ENCODE peak calls at places on chromosomes 12 and 14, in five cellular contexts. D is pancreas; R is cardiac muscle cell; C is effector memory CD4-positive, alpha-beta T cell; U is HL-60. H is an unnamed sample. For H3K27me3, the result is how much of the 10 kb centered on the place peaks cover.

GRCh38 chr12:115325858-115326257 is 641.9 kb upstream of the TBX3 start:
- DNase-seq in U (no peak), R (no peak), D (no peak), C (no peak), H (no peak)

GRCh38 chr14:105765893-105766614 is 239.7 kb downstream of the TMEM121 start:
- DNase-seq in U (no peak), R (no peak), C (no peak), D (no peak), H (no peak)

GRCh38 chr12:65840793-65841670 is 16.7 kb downstream of the HMGA2 start:
- DNase-seq in U (no peak), D (no peak), R (no peak), C (no peak), H (no peak)

GRCh38 chr14:98101323-98101722 is 1170.7 kb downstream of the BCL11B start:
- DNase-seq in C (no peak), D (no peak), U (no peak), R (no peak), H (no peak)

GRCh38 chr12:70691018-70691672 is 53.9 kb upstream of the PTPRB start:
- DNase-seq in U (no peak), D (no peak), R (no peak), C (no peak), H (no peak)

GRCh38 chr12:94761559-94761958 is 111.2 kb upstream of the TMCC3 start:
- DNase-seq in R (no peak), U (no peak), C (no peak), D (no peak), H (no peak)

GRCh38 chr12:12443482-12443881 is 86.6 kb downstream of the BORCS5 start:
- DNase-seq in R (no peak), U (no peak), D (no peak), C (no peak), H (peak)

GRCh38 chr12:115710104-115710564 is 567.4 kb downstream of the MED13L start:
- DNase-seq in U (no peak), C (no peak), D (peak), R (no peak), H (peak)

GRCh38 chr12:47758834-47759690 is at the start of gene RAPGEF3:
- DNase-seq in R (peak), C (peak), U (peak), D (peak), H (peak)

GRCh38 chr14:61406670-61407069 is 85.3 kb downstream of the PRKCH start:
- DNase-seq in D (no peak), U (no peak), C (no peak), R (no peak), H (no peak)

GRCh38 chr12:52119398-52120254 is 40.1 kb downstream of the SMIM41 start:
- DNase-seq in U (no peak), C (no peak), R (peak), D (peak), H (no peak)

GRCh38 chr12:127052491-127053232 is 1214.3 kb upstream of the TMEM132C start:
- DNase-seq in U (no peak), D (no peak), C (no peak), R (no peak), H (no peak)

GRCh38 chr14:23478109-23478698 is 8.7 kb downstream of the NGDN start:
- DNase-seq in D (peak), U (peak), C (peak), R (peak), H (peak)

GRCh38 chr14:79254069-79254775 is 957.1 kb downstream of the DIO2 start:
- DNase-seq in R (no peak), D (no peak), U (no peak), C (no peak), H (no peak)

GRCh38 chr14:23636317-23637211 is at the start of gene DHRS2:
- DNase-seq in C (no peak), U (no peak), R (no peak), D (no peak), H (no peak)

GRCh38 chr14:24430682-24431568 is 1.2 kb downstream of the KHNYN start:
- DNase-seq in U (no peak), D (peak), C (peak), R (no peak), H (peak)

GRCh38 chr12:12474931-12475485 is 87.7 kb downstream of the DUSP16 start:
- DNase-seq in C (peak), U (no peak), D (no peak), R (no peak), H (no peak)

GRCh38 chr14:61652526-61653262 is 42.6 kb upstream of the HIF1A start:
- DNase-seq in R (no peak), U (no peak), D (no peak), C (no peak), H (no peak)

GRCh38 chr14:60862283-60862682 is 118.6 kb downstream of the TRMT5 start:
- DNase-seq in U (no peak), D (peak), C (no peak), R (peak), H (no peak)

GRCh38 chr12:104910196-104910840 is 47.8 kb downstream of the SLC41A2 start:
- DNase-seq in C (no peak), D (no peak), U (no peak), R (no peak), H (no peak)

GRCh38 chr12:32502693-32503510 is 103.5 kb downstream of the FGD4 start:
- DNase-seq in C (no peak), R (no peak), D (no peak), U (no peak), H (no peak)

GRCh38 chr14:25041898-25042297 is 8.0 kb downstream of the STXBP6 start:
- DNase-seq in R (no peak), C (no peak), D (no peak), U (no peak), H (no peak)

GRCh38 chr12:125201940-125202339 is 136.7 kb downstream of the AACS start:
- DNase-seq in U (no peak), R (no peak), D (no peak), C (no peak), H (no peak)

GRCh38 chr12:132284071-132284492 is 45.3 kb downstream of the GALNT9 start:
- DNase-seq in C (no peak), D (no peak), U (no peak), R (no peak), H (peak)

GRCh38 chr14:99028041-99028440 is 244.0 kb downstream of the BCL11B start:
- DNase-seq in C (no peak), R (no peak), U (no peak), D (no peak), H (no peak)

GRCh38 chr12:69024413-69024812 is 91.4 kb upstream of the CPM start:
- DNase-seq in D (peak), R (no peak), C (no peak), U (no peak), H (no peak)

GRCh38 chr14:100114109-100114765 is 45.2 kb downstream of the DEGS2 start:
- DNase-seq in R (no peak), D (no peak), C (no peak), U (no peak), H (no peak)

GRCh38 chr12:122946690-122947271 is 19.5 kb downstream of the ABCB9 start:
- DNase-seq in C (peak), D (peak), U (peak), R (peak), H (peak)

GRCh38 chr12:81450920-81451739 is 308.0 kb downstream of the PPFIA2 start:
- DNase-seq in D (no peak), C (no peak), U (peak), R (peak), H (peak)

GRCh38 chr12:28550757-28551381 is 360.6 kb downstream of the CCDC91 start:
- DNase-seq in C (no peak), D (no peak), R (no peak), U (no peak), H (no peak)

GRCh38 chr12:52243774-52244614 is 11.0 kb downstream of the KRT7 start:
- DNase-seq in D (peak), R (no peak), U (peak), C (peak), H (peak)

GRCh38 chr14:91396959-91397815 is 20.4 kb downstream of the CCDC88C start:
- DNase-seq in U (peak), R (no peak), D (peak), C (peak), H (no peak)

GRCh38 chr12:105084251-105085250 is at the start of gene ALDH1L2:
- DNase-seq in U (peak), C (peak), D (peak), R (peak), H (peak)

GRCh38 chr12:2411011-2411410 is 358.2 kb downstream of the CACNA1C start:
- DNase-seq in R (peak), U (no peak), D (no peak), C (no peak), H (no peak)

GRCh38 chr14:23483216-23483854 is 13.8 kb downstream of the NGDN start:
- DNase-seq in D (no peak), C (no peak), R (peak), U (no peak), H (no peak)

GRCh38 chr12:50764861-50765324 is 992 bp downstream of the ATF1 start:
- DNase-seq in D (no peak), R (peak), C (peak), U (no peak), H (peak)

GRCh38 chr14:98889107-98889835 is 382.7 kb downstream of the BCL11B start:
- DNase-seq in D (no peak), C (no peak), R (no peak), U (no peak), H (no peak)

GRCh38 chr12:111636209-111636928 is 37.3 kb upstream of the ATXN2 start:
- DNase-seq in D (peak), U (no peak), R (peak), C (no peak), H (peak)

GRCh38 chr12:127108360-127109215 is 1158.4 kb upstream of the TMEM132C start:
- DNase-seq in D (peak), U (no peak), R (peak), C (peak), H (peak)

GRCh38 chr12:122499991-122500684 is 594 bp downstream of the ZCCHC8 start:
- DNase-seq in C (peak), R (no peak), U (no peak), D (peak), H (peak)

GRCh38 chr14:94773682-94774211 is 3.8 kb upstream of the GSC start:
- DNase-seq in R (no peak), D (no peak), C (no peak), U (no peak), H (no peak)
- H3K27me3 ChIP-seq in R (half or more), D (under half), C (half or more), U (half or more), H (under half)

GRCh38 chr12:46379352-46379751 is 6.8 kb upstream of the SLC38A2 start:
- DNase-seq in U (no peak), D (no peak), C (no peak), R (no peak), H (no peak)

GRCh38 chr12:46382974-46383653 is 10.5 kb upstream of the SLC38A2 start:
- DNase-seq in R (peak), C (peak), D (peak), U (peak), H (peak)

GRCh38 chr12:46380397-46380796 is 7.8 kb upstream of the SLC38A2 start:
- DNase-seq in R (no peak), D (no peak), C (no peak), U (no peak), H (no peak)

GRCh38 chr12:46382425-46382973 is 9.9 kb upstream of the SLC38A2 start:
- DNase-seq in C (no peak), R (no peak), D (no peak), U (no peak), H (no peak)

GRCh38 chr12:46380881-46381280 is 8.3 kb upstream of the SLC38A2 start:
- DNase-seq in D (no peak), C (no peak), U (no peak), R (no peak), H (no peak)
- H3K4me3 ChIP-seq in D (no peak), C (no peak), U (no peak), R (no peak), H (no peak)

GRCh38 chr12:76878045-76878898 is 547 bp downstream of the CSRP2 start:
- DNase-seq in C (no peak), U (no peak), R (peak), D (peak), H (peak)
- H3K27me3 ChIP-seq in C (under half), U (under half), R (under half), D (under half), H (under half)

GRCh38 chr12:9065607-9065856 is 50.2 kb downstream of the A2M start:
- DNase-seq in C (no peak), U (no peak), R (no peak), D (peak), H (no peak)
- H3K4me3 ChIP-seq in C (no peak), U (no peak), R (peak), D (peak), H (peak)

DNA sequence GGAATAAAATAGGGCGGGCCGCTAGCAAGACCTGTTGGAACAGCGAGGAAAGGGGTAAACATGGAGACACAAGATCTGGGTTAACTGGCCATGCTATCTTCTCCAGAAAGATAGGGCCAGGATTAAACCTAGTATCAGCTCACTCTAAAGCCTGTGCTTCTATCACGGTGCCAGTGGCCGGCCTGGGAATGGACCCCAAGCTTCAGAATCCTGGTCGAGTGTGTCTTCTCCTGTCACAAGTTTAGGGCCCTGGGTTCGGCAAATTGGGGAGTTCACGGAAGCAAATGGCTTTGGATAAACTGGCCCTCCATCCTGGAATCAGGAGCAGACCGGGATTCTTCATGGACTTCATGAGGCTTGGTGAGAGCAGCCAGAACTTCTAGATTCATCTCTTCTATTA is 82.2 kb downstream of the LGMN start:
- DNase-seq in C (no peak), R (no peak), U (no peak), D (no peak), H (no peak)
- H3K27me3 ChIP-seq in C (under half), R (under half), U (under half), D (under half), H (under half)

GRCh38 chr14:71583705-71584104 is 348.5 kb upstream of the RGS6 start:
- DNase-seq in D (no peak), U (no peak), R (no peak), C (no peak), H (no peak)

GRCh38 chr14:71588028-71588427 is 344.2 kb upstream of the RGS6 start:
- DNase-seq in C (no peak), R (no peak), D (no peak), U (no peak), H (no peak)

GRCh38 chr14:71588576-71589215 is 343.5 kb upstream of the RGS6 start:
- DNase-seq in C (no peak), U (no peak), D (no peak), R (no peak), H (no peak)

GRCh38 chr14:71583246-71583645 is 349.0 kb upstream of the RGS6 start:
- DNase-seq in C (no peak), D (no peak), U (peak), R (no peak), H (no peak)

DNA sequence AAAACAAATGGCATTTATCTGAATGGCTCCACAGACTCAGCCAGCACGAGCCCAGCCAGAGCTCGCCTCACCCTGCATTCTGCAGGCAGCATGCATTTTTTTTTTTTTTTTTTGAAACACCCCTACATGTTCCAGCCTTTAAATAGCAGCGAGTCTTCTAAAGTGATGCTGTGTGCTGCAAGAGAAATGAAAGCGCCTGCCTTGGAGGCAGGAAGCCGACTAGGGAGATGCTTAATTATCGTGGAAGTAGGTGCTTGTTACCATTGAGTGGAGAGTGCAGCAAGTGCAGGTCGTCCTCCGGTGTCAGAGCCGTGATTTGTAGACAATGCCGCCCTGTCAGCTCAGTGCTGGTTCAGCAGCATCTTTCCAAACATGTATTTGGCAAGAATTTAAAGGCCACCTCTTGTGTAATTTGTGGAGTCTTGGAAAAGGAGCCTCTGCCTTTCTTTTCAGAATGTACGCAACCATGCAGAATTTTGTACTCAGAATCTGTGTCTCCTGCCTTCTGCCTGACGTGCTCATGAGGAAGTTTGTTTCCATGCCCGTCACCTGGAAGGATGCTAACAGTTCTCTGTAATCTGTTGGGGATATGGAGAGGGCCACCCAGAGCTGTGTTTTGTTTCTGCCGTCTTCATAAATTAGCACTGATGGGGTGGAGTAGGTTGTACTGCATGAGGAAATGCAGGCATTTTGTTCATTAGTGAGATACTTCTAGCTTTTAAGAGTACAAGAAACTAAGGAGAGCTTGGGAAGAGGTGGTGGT is 345.9 kb upstream of the RGS6 start:
- DNase-seq in D (no peak), C (no peak), U (no peak), R (peak), H (peak)
- H3K4me3 ChIP-seq in D (no peak), C (no peak), U (no peak), R (no peak), H (peak)

GRCh38 chr12:15320881-15321280 is 1.4 kb upstream of the PTPRO start:
- DNase-seq in R (no peak), C (no peak), U (no peak), D (no peak), H (no peak)

GRCh38 chr12:15322164-15323054 is at the start of gene PTPRO:
- DNase-seq in U (no peak), R (peak), C (no peak), D (no peak), H (peak)

GRCh38 chr12:15323530-15323929 is 1.2 kb downstream of the PTPRO start:
- DNase-seq in U (no peak), D (no peak), C (no peak), R (peak), H (no peak)
- H3K27me3 ChIP-seq in U (under half), D (under half), C (under half), R (half or more), H (under half)

GRCh38 chr12:19278407-19278806 is 148.9 kb downstream of the PLEKHA5 start:
- DNase-seq in D (no peak), C (no peak), R (no peak), U (no peak), H (no peak)

GRCh38 chr12:19282133-19282532 is 152.6 kb downstream of the PLEKHA5 start:
- DNase-seq in R (no peak), U (no peak), C (no peak), D (no peak), H (no peak)

GRCh38 chr12:19276767-19277166 is 147.2 kb downstream of the PLEKHA5 start:
- DNase-seq in R (no peak), D (no peak), C (no peak), U (no peak), H (no peak)

GRCh38 chr12:19273482-19274330 is 144.2 kb downstream of the PLEKHA5 start:
- DNase-seq in C (peak), D (peak), U (peak), R (no peak), H (peak)

DNA sequence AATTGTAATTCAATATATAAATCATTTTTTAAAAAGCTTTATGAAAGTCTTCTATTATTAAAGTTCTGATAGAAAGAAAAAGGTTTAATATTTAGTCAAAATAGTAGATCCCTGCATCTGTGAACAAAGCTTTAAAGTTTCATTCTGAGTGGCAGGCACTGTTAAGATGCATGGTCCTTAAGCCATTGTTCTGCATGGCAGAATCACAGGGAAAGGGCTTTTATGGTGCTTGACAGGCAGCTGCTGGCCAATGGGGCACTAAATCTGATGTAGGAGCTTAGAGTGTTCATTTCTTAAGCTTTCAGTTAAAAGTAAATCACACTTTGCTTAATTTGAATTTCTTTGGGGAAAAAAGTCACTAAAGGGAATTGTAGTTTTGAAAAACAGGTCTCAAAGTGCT is 148.2 kb downstream of the PLEKHA5 start:
- DNase-seq in U (no peak), R (no peak), D (no peak), C (no peak), H (no peak)
- H3K4me3 ChIP-seq in U (no peak), R (no peak), D (no peak), C (no peak), H (no peak)

H was measured in right cardiac atrium.